ENCODE peak calls at places on chromosome 12, in four cellular contexts. One of them, this sample, is unnamed. For H3K36me3 and H3K27me3, the result is how much of the 10 kb centered on the place peaks cover.

GRCh38 chr12:6278439-6279255 is 31.8 kb upstream of the PLEKHG6 start:
- DNase-seq in ovary: peak
- DNase-seq in esophagus squamous epithelium: no peak
- DNase-seq in PC-3: peak
- DNase-seq in this sample: peak

GRCh38 chr12:108214486-108214885 is 85.4 kb downstream of the WSCD2 start:
- DNase-seq in ovary: no peak
- DNase-seq in esophagus squamous epithelium: no peak
- DNase-seq in PC-3: peak
- DNase-seq in this sample: peak

GRCh38 chr12:75656650-75657049 is 145.2 kb upstream of the KRR1 start:
- DNase-seq in ovary: no peak
- DNase-seq in esophagus squamous epithelium: no peak
- DNase-seq in PC-3: peak
- DNase-seq in this sample: no peak

GRCh38 chr12:14614704-14615121 is 47.0 kb upstream of the PLBD1 start:
- DNase-seq in ovary: no peak
- DNase-seq in esophagus squamous epithelium: no peak
- DNase-seq in PC-3: no peak
- DNase-seq in this sample: no peak

GRCh38 chr12:109680521-109681030 is 33.0 kb upstream of the FAM222A start:
- DNase-seq in ovary: no peak
- DNase-seq in esophagus squamous epithelium: no peak
- DNase-seq in PC-3: peak
- DNase-seq in this sample: no peak

GRCh38 chr12:90801776-90802175 is 153.2 kb downstream of the CCER1 start:
- DNase-seq in ovary: no peak
- DNase-seq in esophagus squamous epithelium: no peak
- DNase-seq in PC-3: peak
- DNase-seq in this sample: no peak

GRCh38 chr12:45216983-45217485 is 1.1 kb downstream of the ANO6 start:
- DNase-seq in ovary: no peak
- DNase-seq in esophagus squamous epithelium: no peak
- DNase-seq in PC-3: peak
- DNase-seq in this sample: no peak

GRCh38 chr12:105331805-105332251 is 1.3 kb downstream of the C12orf75 start:
- DNase-seq in ovary: no peak
- DNase-seq in esophagus squamous epithelium: no peak
- DNase-seq in PC-3: peak
- DNase-seq in this sample: peak

GRCh38 chr12:81400024-81400423 is 322.1 kb downstream of the ACSS3 start:
- DNase-seq in ovary: no peak
- DNase-seq in esophagus squamous epithelium: no peak
- DNase-seq in PC-3: no peak
- DNase-seq in this sample: no peak

GRCh38 chr12:51822956-51823355 is 25.6 kb downstream of the FIGNL2 start:
- DNase-seq in ovary: no peak
- DNase-seq in esophagus squamous epithelium: no peak
- DNase-seq in PC-3: no peak
- DNase-seq in this sample: no peak

GRCh38 chr12:64392221-64392620 is 1.7 kb upstream of the C12orf56 start:
- DNase-seq in ovary: no peak
- DNase-seq in esophagus squamous epithelium: no peak
- DNase-seq in PC-3: peak
- DNase-seq in this sample: peak

GRCh38 chr12:104930388-104931326 is 27.4 kb downstream of the SLC41A2 start:
- DNase-seq in ovary: no peak
- DNase-seq in esophagus squamous epithelium: no peak
- DNase-seq in PC-3: peak
- DNase-seq in this sample: no peak

GRCh38 chr12:49537231-49537708 is 1.6 kb upstream of the KCNH3 start:
- DNase-seq in ovary: no peak
- DNase-seq in esophagus squamous epithelium: no peak
- DNase-seq in PC-3: no peak
- DNase-seq in this sample: peak

GRCh38 chr12:6708968-6709394 is 8.4 kb upstream of the PIANP start:
- DNase-seq in ovary: no peak
- DNase-seq in esophagus squamous epithelium: no peak
- DNase-seq in PC-3: peak
- DNase-seq in this sample: no peak

GRCh38 chr12:82688619-82689018 is 1.9 kb downstream of the TMTC2 start:
- DNase-seq in ovary: no peak
- DNase-seq in esophagus squamous epithelium: no peak
- DNase-seq in PC-3: no peak
- DNase-seq in this sample: no peak

GRCh38 chr12:110857528-110857927 is 10.7 kb downstream of the CCDC63 start:
- DNase-seq in ovary: no peak
- DNase-seq in esophagus squamous epithelium: no peak
- DNase-seq in PC-3: no peak
- DNase-seq in this sample: no peak

GRCh38 chr12:70251226-70251625 is 8.0 kb downstream of the CNOT2 start:
- DNase-seq in ovary: no peak
- DNase-seq in esophagus squamous epithelium: no peak
- DNase-seq in PC-3: no peak
- DNase-seq in this sample: no peak

GRCh38 chr12:100154472-100155247 is 12.0 kb upstream of the BLTP3B start:
- DNase-seq in ovary: peak
- DNase-seq in esophagus squamous epithelium: no peak
- DNase-seq in PC-3: peak
- DNase-seq in this sample: peak

GRCh38 chr12:50924131-50924438 is 28.3 kb upstream of the HIGD1C start:
- DNase-seq in ovary: no peak
- DNase-seq in esophagus squamous epithelium: no peak
- DNase-seq in PC-3: peak
- DNase-seq in this sample: no peak

GRCh38 chr12:6853626-6854025 is 1.7 kb downstream of the USP5 start:
- DNase-seq in ovary: no peak
- DNase-seq in esophagus squamous epithelium: no peak
- DNase-seq in PC-3: no peak
- DNase-seq in this sample: no peak

GRCh38 chr12:24360057-24360456 is 410.6 kb upstream of the SOX5 start:
- DNase-seq in ovary: no peak
- DNase-seq in esophagus squamous epithelium: no peak
- DNase-seq in PC-3: no peak
- DNase-seq in this sample: no peak

GRCh38 chr12:19036673-19037357 is 92.7 kb upstream of the PLEKHA5 start:
- DNase-seq in ovary: no peak
- DNase-seq in esophagus squamous epithelium: no peak
- DNase-seq in PC-3: no peak
- DNase-seq in this sample: no peak

GRCh38 chr12:80121661-80122060 is 22.3 kb downstream of the OTOGL start:
- DNase-seq in ovary: no peak
- DNase-seq in esophagus squamous epithelium: no peak
- DNase-seq in PC-3: no peak
- DNase-seq in this sample: no peak

GRCh38 chr12:33828326-33828725 is 194.0 kb upstream of the ALG10 start:
- DNase-seq in ovary: no peak
- DNase-seq in esophagus squamous epithelium: no peak
- DNase-seq in PC-3: peak
- DNase-seq in this sample: no peak

GRCh38 chr12:127642208-127642607 is 624.8 kb upstream of the TMEM132C start:
- DNase-seq in ovary: no peak
- DNase-seq in esophagus squamous epithelium: no peak
- DNase-seq in PC-3: no peak
- DNase-seq in this sample: no peak

GRCh38 chr12:124904306-124905098 is 9.9 kb downstream of the UBC start:
- DNase-seq in ovary: peak
- DNase-seq in esophagus squamous epithelium: no peak
- DNase-seq in PC-3: peak
- DNase-seq in this sample: peak
- H3K4me3 ChIP-seq in ovary: no peak
- H3K4me3 ChIP-seq in esophagus squamous epithelium: no peak
- H3K4me3 ChIP-seq in PC-3: peak
- H3K4me3 ChIP-seq in this sample: no peak

GRCh38 chr12:122139266-122139665 is 34.8 kb downstream of the IL31 start:
- DNase-seq in ovary: no peak
- DNase-seq in esophagus squamous epithelium: no peak
- DNase-seq in PC-3: no peak
- DNase-seq in this sample: no peak
- H3K36me3 ChIP-seq in ovary: under half
- H3K36me3 ChIP-seq in esophagus squamous epithelium: under half
- H3K36me3 ChIP-seq in PC-3: under half
- H3K36me3 ChIP-seq in this sample: under half

GRCh38 chr12:94147991-94148840 is at the start of gene PLXNC1:
- DNase-seq in ovary: peak
- DNase-seq in esophagus squamous epithelium: peak
- DNase-seq in PC-3: no peak
- DNase-seq in this sample: peak
- H3K27me3 ChIP-seq in ovary: under half
- H3K27me3 ChIP-seq in esophagus squamous epithelium: under half
- H3K27me3 ChIP-seq in PC-3: half or more
- H3K27me3 ChIP-seq in this sample: half or more

DNA sequence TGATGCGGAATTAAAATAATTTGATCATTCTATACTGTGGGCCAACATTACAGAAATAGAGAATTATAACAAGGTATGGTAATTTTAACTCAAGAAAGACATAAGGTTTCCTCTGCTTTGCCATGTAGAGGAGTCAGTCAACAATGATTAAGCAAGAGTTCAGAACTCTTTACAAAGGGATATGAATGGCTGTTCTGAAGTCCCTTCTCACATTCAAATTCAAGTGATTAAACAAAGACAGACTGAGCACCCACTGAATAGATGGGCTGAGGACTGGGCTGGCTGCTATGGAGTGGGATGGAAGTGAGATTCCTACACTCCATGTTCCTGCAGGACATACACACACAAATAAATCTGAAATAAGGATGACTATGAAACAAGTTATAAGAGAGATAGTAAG is 199.0 kb upstream of the GRIP1 start:
- DNase-seq in ovary: no peak
- DNase-seq in esophagus squamous epithelium: no peak
- DNase-seq in PC-3: no peak
- DNase-seq in this sample: no peak
- H3K4me3 ChIP-seq in ovary: no peak
- H3K4me3 ChIP-seq in esophagus squamous epithelium: no peak
- H3K4me3 ChIP-seq in PC-3: no peak
- H3K4me3 ChIP-seq in this sample: no peak